ENCODE peak calls at places on chromosomes 2 and 18, in four cellular contexts. Z is mammary epithelial cell, O is fibroblast of lung, T is neural progenitor cell. E is an unnamed sample.

GRCh38 chr2:232340171-232340935 is 38.2 kb upstream of the ALPP start:
- DNase-seq in T (no peak), Z (no peak), O (no peak), E (no peak)

GRCh38 chr2:73104933-73105332 is 7.8 kb downstream of the RAB11FIP5 start:
- DNase-seq in O (no peak), Z (no peak), T (no peak), E (no peak)

GRCh38 chr18:25042641-25043051 is 309.3 kb downstream of the ZNF521 start:
- DNase-seq in T (no peak), O (no peak), Z (no peak), E (no peak)

GRCh38 chr2:14790041-14790640 is 157.6 kb downstream of the LRATD1 start:
- DNase-seq in T (no peak), Z (no peak), O (peak; percentile 66), E (no peak)

GRCh38 chr2:74632209-74632938 is 15.8 kb downstream of the M1AP start:
- DNase-seq in O (peak; percentile 18), T (peak; percentile 25), Z (no peak), E (no peak)

GRCh38 chr2:238387376-238387775 is 39.4 kb upstream of the ASB1 start:
- DNase-seq in O (no peak), Z (no peak), T (no peak), E (no peak)

GRCh38 chr2:239396881-239397681 is 3.7 kb downstream of the HDAC4 start:
- DNase-seq in O (no peak), T (no peak), Z (no peak), E (no peak)

GRCh38 chr2:221844187-221844586 is 272.1 kb upstream of the EPHA4 start:
- DNase-seq in T (no peak), O (no peak), Z (no peak), E (no peak)

GRCh38 chr2:73999881-74000597 is 15.3 kb downstream of the TET3 start:
- DNase-seq in O (peak; percentile 44), Z (no peak), T (no peak), E (peak; percentile 41)

GRCh38 chr2:37090019-37090477 is 5.7 kb downstream of the GPATCH11 start:
- DNase-seq in T (no peak), O (no peak), Z (no peak), E (no peak)

GRCh38 chr2:85710687-85711577 is 16.8 kb downstream of the GNLY start:
- DNase-seq in O (peak; percentile 42), T (no peak), Z (no peak), E (no peak)

GRCh38 chr2:74502147-74502719 is 2.8 kb upstream of the LBX2 start:
- DNase-seq in O (no peak), Z (no peak), T (peak; percentile 42), E (peak; percentile 81)

GRCh38 chr2:67389788-67390187 is 7.3 kb upstream of the ETAA1 start:
- DNase-seq in Z (no peak), T (no peak), O (no peak), E (no peak)
- H3K9ac ChIP-seq in Z (no peak overlapping the region), T (no peak overlapping the region), O (no peak overlapping the region), E (no peak overlapping the region)

GRCh38 chr2:68374184-68374583 is 9.1 kb downstream of the PLEK start:
- DNase-seq in Z (no peak), T (no peak), O (no peak), E (no peak)

GRCh38 chr2:68379184-68379708 is 14.2 kb downstream of the PLEK start:
- DNase-seq in Z (no peak), O (no peak), T (no peak), E (no peak)

GRCh38 chr2:68375522-68376040 is 10.5 kb downstream of the PLEK start:
- DNase-seq in T (no peak), Z (no peak), O (no peak), E (no peak)

GRCh38 chr2:68372435-68372834 is 7.4 kb downstream of the PLEK start:
- DNase-seq in Z (no peak), O (no peak), T (no peak), E (no peak)

GRCh38 chr2:68377137-68377780 is 12.2 kb downstream of the PLEK start:
- DNase-seq in Z (no peak), O (no peak), T (no peak), E (no peak)
- H3K4me1 ChIP-seq in Z (no peaks in the 10 kb centered on the region), O (no peaks in the 10 kb centered on the region), T (no peaks in the 10 kb centered on the region), E (no peaks in the 10 kb centered on the region)

GRCh38 chr18:66873899-66874298 is 270.0 kb upstream of the CDH19 start:
- DNase-seq in O (no peak), T (no peak), Z (no peak), E (no peak)

GRCh38 chr18:66874375-66874774 is 270.5 kb upstream of the CDH19 start:
- DNase-seq in O (no peak), Z (no peak), T (no peak), E (no peak)

GRCh38 chr18:66874812-66875474 is 271.1 kb upstream of the CDH19 start:
- DNase-seq in T (no peak), O (no peak), Z (no peak), E (no peak)

GRCh38 chr18:66867653-66868052 is 263.8 kb upstream of the CDH19 start:
- DNase-seq in O (peak; percentile 79), T (no peak), Z (peak; percentile 65), E (no peak)

DNA sequence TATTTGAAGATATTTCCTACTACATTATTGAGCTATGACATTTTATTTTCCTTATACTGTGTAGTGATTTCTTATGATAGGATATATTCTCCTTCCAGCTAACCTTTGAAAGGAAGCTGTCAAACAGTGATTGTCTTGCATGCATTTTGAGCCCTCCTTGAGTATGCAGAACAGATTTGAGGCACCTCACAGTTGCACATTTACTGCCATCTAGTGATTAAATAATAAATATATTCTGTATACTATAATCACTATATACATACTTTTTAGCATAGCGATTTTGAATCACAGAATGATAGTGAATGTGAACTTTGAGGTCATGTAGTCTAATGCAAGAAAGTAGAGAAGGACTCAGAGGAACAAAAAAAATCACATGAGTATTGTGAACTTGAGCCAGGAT is 268.4 kb upstream of the CDH19 start:
- DNase-seq in T (no peak), O (peak; percentile 19), Z (peak; percentile 4), E (no peak)
- TF ChIP-seq CTCF in T (no peak), O (no peak), Z (peak; percentile 44), E (no peak)

GRCh38 chr2:107711941-107712340 is 114.8 kb upstream of the RGPD4 start:
- DNase-seq in Z (no peak), T (no peak), O (no peak), E (no peak)

GRCh38 chr2:107717666-107718065 is 109.0 kb upstream of the RGPD4 start:
- DNase-seq in T (peak; percentile 59), Z (no peak), O (no peak), E (no peak)

DNA sequence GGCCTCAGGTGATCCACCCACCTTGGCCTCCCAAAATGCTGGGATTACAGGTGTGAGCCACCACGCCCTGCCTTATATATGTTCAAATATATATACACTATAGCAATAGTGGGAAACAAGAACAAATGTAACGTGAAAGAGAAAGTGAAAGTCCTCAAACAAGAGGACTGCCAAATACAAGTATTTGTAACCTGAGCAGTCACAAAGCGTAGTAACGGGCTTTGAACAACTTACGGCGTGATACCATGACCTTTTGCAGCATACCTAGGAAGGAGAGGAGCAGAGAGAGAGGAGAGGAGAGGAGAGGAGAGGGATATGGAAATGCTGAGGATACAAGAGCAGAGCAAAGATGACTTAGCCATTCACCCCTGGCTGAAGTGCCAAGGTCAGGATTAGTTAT is 113.8 kb upstream of the RGPD4 start:
- DNase-seq in O (no peak), T (no peak), Z (no peak), E (no peak)
- H3K9ac ChIP-seq in O (no peak overlapping the region), T (no peak overlapping the region), Z (no peak overlapping the region), E (no peak overlapping the region)